ENCODE peak calls at places on chromosomes 4 and X, in six cellular contexts. N is right lobe of liver; V is spleen; J is IMR-90; C is tibial nerve; D is CD4-positive, alpha-beta memory T cell. P is an unnamed sample. For H3K36me3, the result is how much of the 10 kb centered on the place peaks cover.

GRCh38 chr4:136526517-136526916 is 1005.8 kb downstream of the PCDH18 start:
- DNase-seq in N (no peak), V (no peak), J (no peak), C (no peak), D (no peak), P (no peak)

GRCh38 chrX:132714913-132715312 is 226.1 kb upstream of the MBNL3 start:
- DNase-seq in N (no peak), V (no peak), J (no peak), C (no peak), D (no peak), P (no peak)

GRCh38 chr4:140162596-140162995 is 8.6 kb upstream of the MAML3 start:
- DNase-seq in N (no peak), V (no peak), J (no peak), C (no peak), D (no peak), P (no peak)

GRCh38 chr4:130306566-130306965 is 1210.6 kb downstream of the C4orf33 start:
- DNase-seq in N (no peak), V (no peak), J (no peak), C (no peak), D (no peak), P (no peak)

GRCh38 chr4:128913228-128913627 is 103.7 kb downstream of the JADE1 start:
- DNase-seq in N (no peak), V (no peak), J (no peak), C (no peak), D (no peak), P (no peak)

GRCh38 chr4:182478475-182478874 is 235.3 kb downstream of the TENM3 start:
- DNase-seq in N (no peak), V (no peak), J (peak), C (no peak), D (peak), P (no peak)

GRCh38 chr4:73257995-73258667 is 467 bp downstream of the ANKRD17 start:
- DNase-seq in N (no peak), V (no peak), J (peak), C (peak), D (no peak), P (peak)

GRCh38 chr4:120995611-120996010 is 73.1 kb upstream of the PRDM5 start:
- DNase-seq in N (no peak), V (no peak), J (no peak), C (no peak), D (no peak), P (no peak)

GRCh38 chr4:7727727-7728126 is 211.9 kb downstream of the AFAP1 start:
- DNase-seq in N (no peak), V (no peak), J (no peak), C (no peak), D (no peak), P (no peak)

GRCh38 chr4:2432004-2432403 is 13.2 kb downstream of the CFAP99 start:
- DNase-seq in N (no peak), V (no peak), J (no peak), C (no peak), D (no peak), P (no peak)

GRCh38 chrX:14027511-14028019 is 2.1 kb downstream of the GEMIN8 start:
- DNase-seq in N (no peak), V (no peak), J (peak), C (no peak), D (no peak), P (no peak)

GRCh38 chr4:43163101-43163792 is 270.7 kb downstream of the GRXCR1 start:
- DNase-seq in N (no peak), V (no peak), J (no peak), C (no peak), D (no peak), P (no peak)

GRCh38 chr4:53937918-53938317 is 126.5 kb downstream of the CHIC2 start:
- DNase-seq in N (no peak), V (no peak), J (peak), C (no peak), D (no peak), P (no peak)

GRCh38 chrX:40471965-40472648 is 108.7 kb upstream of the ATP6AP2 start:
- DNase-seq in N (no peak), V (no peak), J (peak), C (no peak), D (peak), P (peak)

GRCh38 chr4:87783781-87784180 is 15.6 kb upstream of the IBSP start:
- DNase-seq in N (no peak), V (no peak), J (no peak), C (no peak), D (no peak), P (no peak)

GRCh38 chr4:138898282-138898681 is 117.3 kb upstream of the NOCT start:
- DNase-seq in N (no peak), V (no peak), J (peak), C (no peak), D (no peak), P (no peak)

GRCh38 chr4:73612032-73612431 is 8.2 kb downstream of the RASSF6 start:
- DNase-seq in N (no peak), V (no peak), J (no peak), C (no peak), D (no peak), P (no peak)

GRCh38 chr4:53987761-53988171 is 76.6 kb downstream of the CHIC2 start:
- DNase-seq in N (no peak), V (no peak), J (peak), C (no peak), D (no peak), P (no peak)

GRCh38 chrX:112614640-112615039 is 65.1 kb downstream of the LHFPL1 start:
- DNase-seq in N (no peak), V (no peak), J (peak), C (no peak), D (no peak), P (no peak)

GRCh38 chrX:2708601-2709200 is 17.6 kb downstream of the CD99 start:
- DNase-seq in N (no peak), V (peak), J (no peak), C (no peak), D (no peak), P (no peak)

GRCh38 chr4:7766661-7767345 is 172.9 kb downstream of the AFAP1 start:
- DNase-seq in N (peak), V (peak), J (no peak), C (no peak), D (no peak), P (no peak)

GRCh38 chrX:72258174-72258573 is 18.9 kb downstream of the RPS4X start:
- DNase-seq in N (no peak), V (no peak), J (peak), C (no peak), D (no peak), P (no peak)

GRCh38 chrX:45623266-45623665 is 422.6 kb upstream of the DIPK2B start:
- DNase-seq in N (no peak), V (no peak), J (peak), C (no peak), D (no peak), P (no peak)

GRCh38 chrX:8194216-8194615 is 23.1 kb upstream of the VCX2 start:
- DNase-seq in N (no peak), V (no peak), J (no peak), C (no peak), D (no peak), P (no peak)

GRCh38 chr4:79210636-79211049 is 115.2 kb downstream of the NAA11 start:
- DNase-seq in N (no peak), V (no peak), J (no peak), C (no peak), D (no peak), P (no peak)

GRCh38 chr4:41611881-41612871 is 74.2 kb downstream of the LIMCH1 start:
- DNase-seq in N (no peak), V (no peak), J (peak), C (peak), D (no peak), P (peak)

GRCh38 chr4:57193164-57193810 is 83.1 kb upstream of the IGFBP7 start:
- DNase-seq in N (no peak), V (no peak), J (no peak), C (no peak), D (no peak), P (no peak)

GRCh38 chr4:52578951-52579350 is 80.2 kb downstream of the USP46 start:
- DNase-seq in N (no peak), V (no peak), J (no peak), C (no peak), D (no peak), P (no peak)
- H3K36me3 ChIP-seq in N (under half), V (under half), J (under half), C (under half), D (under half), P (under half)

DNA sequence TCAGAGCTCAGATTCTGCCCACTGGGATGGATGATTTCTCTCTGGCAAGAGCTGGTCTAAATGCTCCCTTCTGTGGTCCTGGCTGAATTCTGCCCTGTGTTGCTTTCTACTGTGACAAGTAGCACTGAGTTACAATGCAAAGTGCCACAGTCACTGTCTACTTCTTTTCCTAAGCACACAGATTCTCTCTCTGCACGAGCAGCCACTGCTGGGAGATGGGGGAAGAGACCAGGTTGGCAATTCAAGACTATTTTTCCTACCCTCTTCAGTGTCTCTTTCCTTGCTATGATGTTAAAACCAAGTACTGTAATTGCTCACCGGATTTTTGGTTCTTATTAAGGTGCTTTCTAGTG is 45.5 kb downstream of the STAP1 start:
- DNase-seq in N (no peak), V (no peak), J (no peak), C (no peak), D (no peak), P (no peak)
- H3K36me3 ChIP-seq in N (under half), V (under half), J (under half), C (under half), D (under half), P (under half)

GRCh38 chrX:153954618-153955450 is 10.4 kb upstream of the RENBP start:
- DNase-seq in N (no peak), V (peak), J (no peak), C (no peak), D (no peak), P (no peak)
- H3K36me3 ChIP-seq in N (under half), V (half or more), J (half or more), C (under half), D (half or more), P (under half)

GRCh38 chr4:168272488-168272887 is 46.1 kb downstream of the DDX60 start:
- DNase-seq in N (no peak), V (no peak), J (no peak), C (no peak), D (no peak), P (no peak)
- H3K36me3 ChIP-seq in N (under half), V (half or more), J (under half), C (under half), D (under half), P (under half)

GRCh38 chrX:56279869-56280268 is 47.7 kb downstream of the KLF8 start:
- DNase-seq in N (no peak), V (no peak), J (no peak), C (no peak), D (no peak), P (no peak)
- H3K36me3 ChIP-seq in N (under half), V (under half), J (under half), C (under half), D (under half), P (under half)

DNA sequence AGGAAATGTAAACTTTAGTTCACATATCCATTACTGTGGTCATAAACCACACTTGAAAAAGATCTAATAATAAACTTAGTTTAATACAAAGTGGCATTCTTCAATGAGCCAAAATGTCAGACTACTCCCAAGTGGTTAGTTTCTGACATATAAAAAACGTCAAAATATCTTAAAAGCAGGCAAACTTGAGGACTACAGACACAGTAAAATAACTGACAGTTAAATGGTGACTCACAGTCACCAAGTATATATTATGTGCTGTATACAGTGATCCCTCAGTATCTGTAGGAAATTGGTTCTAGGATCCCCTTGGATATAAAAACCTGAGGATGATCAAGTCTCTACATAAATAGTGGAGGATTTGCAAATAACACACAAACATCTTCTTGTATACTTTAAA is 11.6 kb upstream of the CORIN start:
- DNase-seq in N (no peak), V (no peak), J (peak), C (no peak), D (no peak), P (no peak)
- H3K36me3 ChIP-seq in N (under half), V (under half), J (under half), C (under half), D (under half), P (under half)

GRCh38 chr4:5797866-5798265 is 86.9 kb downstream of the EVC start:
- DNase-seq in N (no peak), V (peak), J (no peak), C (no peak), D (no peak), P (no peak)
- H3K36me3 ChIP-seq in N (under half), V (under half), J (half or more), C (under half), D (under half), P (under half)

GRCh38 chrX:10477525-10477924 is 142.9 kb downstream of the MID1 start:
- DNase-seq in N (no peak), V (no peak), J (no peak), C (no peak), D (no peak), P (no peak)

GRCh38 chrX:10470009-10470408 is 150.4 kb downstream of the MID1 start:
- DNase-seq in N (no peak), V (no peak), J (peak), C (no peak), D (no peak), P (no peak)

GRCh38 chrX:10479508-10479907 is 140.9 kb downstream of the MID1 start:
- DNase-seq in N (no peak), V (no peak), J (no peak), C (no peak), D (no peak), P (no peak)

GRCh38 chrX:10471426-10471825 is 149.0 kb downstream of the MID1 start:
- DNase-seq in N (no peak), V (no peak), J (no peak), C (no peak), D (no peak), P (no peak)

GRCh38 chrX:10474510-10474909 is 145.9 kb downstream of the MID1 start:
- DNase-seq in N (no peak), V (no peak), J (no peak), C (no peak), D (no peak), P (no peak)
- H3K36me3 ChIP-seq in N (under half), V (under half), J (under half), C (under half), D (under half), P (under half)

DNA sequence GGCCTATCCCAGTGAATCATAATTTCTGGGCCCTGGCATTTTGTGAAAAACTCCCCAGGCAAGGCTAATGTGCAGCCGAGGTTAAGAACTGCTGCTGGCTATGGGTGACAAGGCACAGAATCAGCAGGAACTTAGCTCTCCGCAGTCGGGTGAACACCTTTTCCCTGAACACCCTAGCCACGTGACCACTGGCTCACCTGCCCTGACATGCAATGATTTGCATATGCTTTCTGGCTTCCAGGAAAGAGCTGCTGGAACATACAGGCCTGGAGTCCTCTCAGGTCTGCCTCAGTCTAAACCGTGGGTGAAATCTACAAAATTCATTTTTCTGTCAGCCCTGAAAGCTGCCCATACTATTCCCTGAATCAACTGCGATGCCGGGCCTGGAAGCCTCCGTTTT is 56.6 kb downstream of the ZNF827 start:
- DNase-seq in N (no peak), V (no peak), J (no peak), C (no peak), D (no peak), P (no peak)
- H3K36me3 ChIP-seq in N (under half), V (under half), J (under half), C (under half), D (under half), P (under half)

GRCh38 chr4:47879458-47879857 is 34.9 kb downstream of the NFXL1 start:
- DNase-seq in N (no peak), V (no peak), J (no peak), C (no peak), D (no peak), P (no peak)
- H3K36me3 ChIP-seq in N (under half), V (half or more), J (under half), C (under half), D (under half), P (under half)

P was measured in testis.